ENCODE peak calls at places on chromosomes 6 and 20, in nine cellular contexts. Q, D, P, C, H, U, Z, O and E are unnamed samples. For H3K9me3 and H3K4me1, the result is how much of the 10 kb centered on the place peaks cover.

GRCh38 chr6:42889815-42890214 is 10.4 kb downstream of the RPL7L1 start:
- DNase-seq in U (no peak), H (no peak), O (no peak), Z (no peak), D (no peak), Q (no peak), P (no peak), C (no peak), E (no peak)

GRCh38 chr6:22448311-22448711 is 121.1 kb upstream of the HDGFL1 start:
- DNase-seq in D (no peak), P (no peak), C (no peak), Z (no peak), U (no peak), Q (no peak), O (no peak), H (no peak), E (no peak)

GRCh38 chr6:94501546-94501945 is 1075.8 kb upstream of the MANEA start:
- DNase-seq in C (no peak), P (peak), H (no peak), Z (no peak), D (no peak), U (no peak), Q (no peak), O (no peak), E (no peak)

GRCh38 chr6:155678361-155678760 is 222.7 kb upstream of the NOX3 start:
- DNase-seq in O (no peak), Z (no peak), P (no peak), D (no peak), U (no peak), H (no peak), Q (no peak), C (no peak), E (no peak)

GRCh38 chr6:134256862-134257261 is 61.0 kb downstream of the SGK1 start:
- DNase-seq in P (no peak), U (no peak), O (no peak), D (no peak), H (no peak), C (no peak), Q (no peak), Z (no peak), E (no peak)

GRCh38 chr6:46899636-46900035 is 22.1 kb downstream of the ADGRF5 start:
- DNase-seq in U (no peak), C (no peak), P (no peak), Q (no peak), O (no peak), D (no peak), Z (no peak), H (no peak), E (no peak)

GRCh38 chr6:169398342-169399105 is 144.9 kb upstream of the THBS2 start:
- DNase-seq in Z (no peak), P (no peak), C (no peak), O (no peak), D (peak), Q (no peak), H (no peak), U (no peak), E (no peak)

GRCh38 chr6:16388488-16388887 is 150.1 kb downstream of the GMPR start:
- DNase-seq in Q (no peak), O (no peak), U (no peak), D (no peak), C (no peak), Z (no peak), P (no peak), H (no peak), E (no peak)

GRCh38 chr6:20424679-20425078 is 23.0 kb downstream of the E2F3 start:
- DNase-seq in C (peak), P (peak), Z (no peak), Q (no peak), D (no peak), H (no peak), U (no peak), O (no peak), E (no peak)

GRCh38 chr20:35625584-35626385 is 10.2 kb downstream of the SPAG4 start:
- DNase-seq in Z (no peak), D (no peak), U (no peak), C (no peak), O (no peak), Q (no peak), P (no peak), H (no peak), E (no peak)

GRCh38 chr20:64214952-64215351 is 40.6 kb upstream of the PCMTD2 start:
- DNase-seq in O (no peak), P (no peak), U (no peak), C (no peak), D (no peak), H (no peak), Q (no peak), Z (no peak), E (no peak)

GRCh38 chr20:43746344-43747137 is 19.7 kb upstream of the GTSF1L start:
- DNase-seq in Q (no peak), U (no peak), H (no peak), C (no peak), D (no peak), P (no peak), Z (no peak), O (no peak), E (no peak)

GRCh38 chr6:129370268-129370916 is 339.6 kb downstream of the ARHGAP18 start:
- DNase-seq in P (peak), O (no peak), U (no peak), H (no peak), C (peak), Q (no peak), Z (peak), D (no peak), E (peak)

GRCh38 chr20:32674362-32674789 is 635 bp upstream of the C20orf203 start:
- DNase-seq in U (no peak), O (no peak), P (peak), C (peak), Z (peak), Q (peak), H (no peak), D (no peak), E (peak)

GRCh38 chr6:35973670-35974222 is 50.7 kb downstream of the SLC26A8 start:
- DNase-seq in U (no peak), Q (no peak), C (no peak), H (no peak), P (peak), Z (no peak), O (peak), D (no peak), E (peak)
- TF ChIP-seq POLR2AphosphoS5 in U (no peak), Q (no peak), C (no peak), H (no peak), P (no peak), Z (no peak), O (no peak), D (no peak), E (no peak)

DNA sequence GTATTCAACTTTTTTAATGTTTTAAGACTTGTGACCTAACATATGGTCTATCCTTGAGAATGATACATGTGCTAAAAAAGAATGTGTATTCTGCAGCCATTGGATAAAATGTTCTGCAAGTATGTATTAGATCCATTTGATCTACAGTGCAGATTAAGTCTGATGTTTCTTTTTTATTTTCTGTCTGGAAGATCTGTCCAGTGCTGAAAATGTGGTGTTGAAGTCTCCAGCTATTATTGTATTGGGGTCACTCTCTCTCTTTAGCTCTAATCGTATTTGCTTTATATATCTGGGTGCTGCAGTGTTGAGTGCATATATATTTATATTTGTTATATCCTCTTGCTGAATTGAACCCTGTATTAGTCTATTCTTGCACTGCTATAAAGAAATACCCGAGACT is 44.2 kb upstream of the TRIM39 start:
- DNase-seq in O (no peak), U (no peak), C (no peak), Q (no peak), Z (no peak), P (no peak), H (no peak), D (no peak), E (no peak)
- H3K9me3 ChIP-seq in O (under half), U (half or more), C (half or more), Q (half or more), Z (under half), P (half or more), H (under half), D (half or more), E (half or more)

GRCh38 chr6:50353603-50354002 is 303.9 kb upstream of the DEFB112 start:
- DNase-seq in D (no peak), H (no peak), Q (no peak), O (no peak), U (no peak), P (no peak), C (no peak), Z (no peak), E (no peak)
- H3K4me1 ChIP-seq in D (under half), H (under half), Q (under half), O (under half), U (under half), P (under half), C (under half), Z (under half), E (under half)

DNA sequence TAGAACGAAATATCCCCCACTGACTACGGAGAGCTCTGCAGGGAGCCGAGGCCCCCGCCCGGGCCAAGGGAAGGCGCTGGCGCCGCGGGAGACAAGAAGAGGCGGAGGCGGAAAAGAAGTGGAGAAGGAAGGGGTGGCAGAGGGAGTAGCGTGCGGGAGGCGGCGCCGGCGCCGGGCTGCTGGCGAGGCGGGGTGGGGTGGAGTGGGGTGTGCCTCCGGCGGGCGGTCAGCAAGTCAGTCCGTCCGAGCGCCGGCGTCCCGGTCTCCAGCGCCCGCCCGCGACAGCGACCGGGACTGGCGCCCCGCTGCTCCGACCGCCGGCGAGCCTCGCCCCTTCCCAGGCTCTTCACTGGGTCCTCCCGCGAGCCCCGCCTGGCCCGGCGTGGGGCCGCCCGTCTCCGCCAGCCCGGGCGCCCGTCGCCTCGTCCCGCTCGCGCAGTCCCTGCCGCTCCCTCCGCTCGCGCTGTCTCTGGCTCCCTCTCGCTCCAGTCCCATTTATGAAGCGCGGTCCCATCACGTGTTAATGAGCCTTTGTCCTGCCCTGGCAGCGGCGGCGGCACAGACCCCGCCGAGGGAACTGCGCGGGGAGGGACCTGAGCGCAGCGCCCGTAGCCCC is at the start of gene CNR1:
- DNase-seq in H (peak), P (no peak), Z (no peak), Q (no peak), U (peak), D (no peak), C (peak), O (no peak), E (peak)
- TF ChIP-seq POLR2AphosphoS5 in H (peak), P (no peak), Z (no peak), Q (no peak), U (peak), D (no peak), C (peak), O (peak), E (peak)

GRCh38 chr6:137185290-137185689 is 11.8 kb upstream of the IL22RA2 start:
- DNase-seq in H (no peak), Q (no peak), C (no peak), Z (no peak), P (no peak), O (no peak), U (no peak), D (no peak), E (no peak)
- H3K9me3 ChIP-seq in H (under half), Q (under half), C (half or more), Z (under half), P (half or more), O (under half), U (half or more), D (under half), E (under half)

GRCh38 chr6:53830356-53830755 is 35.6 kb downstream of the LRRC1 start:
- DNase-seq in Z (no peak), D (no peak), H (no peak), U (no peak), O (no peak), Q (no peak), P (no peak), C (no peak), E (no peak)
- H3K4me1 ChIP-seq in Z (half or more), D (under half), H (under half), U (under half), O (under half), Q (under half), P (half or more), C (under half), E (half or more)

GRCh38 chr20:39206899-39207564 is 244.9 kb downstream of the DHX35 start:
- DNase-seq in C (no peak), D (no peak), P (no peak), Q (no peak), H (no peak), Z (no peak), O (no peak), U (no peak), E (no peak)
- TF ChIP-seq POLR2AphosphoS5 in C (no peak), D (peak), P (no peak), Q (no peak), H (no peak), Z (no peak), O (no peak), U (no peak), E (no peak)

GRCh38 chr6:167474725-167475124 is 149.8 kb downstream of the TTLL2 start:
- DNase-seq in D (no peak), Q (no peak), U (no peak), P (no peak), C (no peak), H (no peak), Z (no peak), O (no peak), E (no peak)
- H3K9me3 ChIP-seq in D (under half), Q (under half), U (under half), P (under half), C (under half), H (under half), Z (under half), O (under half), E (under half)

GRCh38 chr6:6434723-6435122 is 114.3 kb upstream of the F13A1 start:
- DNase-seq in U (no peak), H (no peak), O (no peak), P (no peak), C (no peak), D (no peak), Q (no peak), Z (no peak), E (no peak)
- H3K4me1 ChIP-seq in U (under half), H (under half), O (under half), P (under half), C (under half), D (under half), Q (under half), Z (under half), E (under half)

DNA sequence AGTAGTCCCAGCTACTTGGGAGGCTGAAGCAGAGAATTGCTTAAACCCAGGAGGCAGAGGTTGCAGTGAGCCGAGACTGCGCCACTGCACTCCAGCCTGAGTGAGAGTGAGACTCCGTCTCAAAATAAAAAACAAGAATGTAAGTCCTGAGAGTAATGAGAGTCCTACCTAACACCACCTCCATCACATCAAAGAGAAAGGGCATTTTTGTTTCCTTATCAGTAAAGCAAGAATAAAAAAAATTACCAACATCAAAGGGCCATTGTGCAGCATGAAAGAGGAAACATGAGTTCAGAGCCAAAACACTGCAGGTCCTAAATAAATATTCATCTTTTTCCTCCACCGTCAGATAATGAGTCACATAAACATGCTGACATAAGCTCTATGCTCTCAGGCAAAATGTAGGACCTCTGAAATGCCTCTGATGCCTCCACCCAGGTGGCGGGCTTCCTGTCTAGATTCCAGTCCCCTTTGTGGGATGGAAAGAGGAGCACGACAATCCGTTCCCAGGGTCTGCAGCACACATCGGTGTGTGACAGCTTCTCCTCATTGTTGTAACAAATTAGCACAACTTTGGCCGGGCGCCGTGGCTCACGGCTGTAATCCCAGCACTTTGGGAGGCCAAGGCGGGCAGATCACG is 7.2 kb downstream of the ATP9A start:
- DNase-seq in D (no peak), O (no peak), Z (no peak), Q (no peak), C (no peak), U (no peak), H (no peak), P (peak), E (no peak)
- TF ChIP-seq POLR2AphosphoS5 in D (peak), O (no peak), Z (no peak), Q (no peak), C (no peak), U (no peak), H (no peak), P (no peak), E (no peak)